ENCODE peak calls at places on chromosomes 5 and 9, in four cellular contexts. R, D, O and H are unnamed samples.

GRCh38 chr5:115557667-115558387 is 13.3 kb upstream of the FEM1C start:
- DNase-seq in R (no peak), D (no peak), O (no peak), H (no peak)

GRCh38 chr5:1007681-1008450 is 736 bp upstream of the NKD2 start:
- DNase-seq in R (peak), D (no peak), O (no peak), H (no peak)

GRCh38 chr9:98173181-98173580 is 19.3 kb downstream of the CORO2A start:
- DNase-seq in R (no peak), D (no peak), O (no peak), H (no peak)

GRCh38 chr9:83544002-83544698 is 5.9 kb upstream of the FRMD3 start:
- DNase-seq in R (peak), D (peak), O (peak), H (peak)

GRCh38 chr9:76905661-76905983 is 292 bp downstream of the PRUNE2 start:
- DNase-seq in R (no peak), D (no peak), O (no peak), H (no peak)

GRCh38 chr9:98594551-98595160 is 114.1 kb downstream of the GABBR2 start:
- DNase-seq in R (no peak), D (no peak), O (no peak), H (no peak)

GRCh38 chr9:89999534-90000370 is 394.9 kb downstream of the GADD45G start:
- DNase-seq in R (no peak), D (peak), O (peak), H (peak)

GRCh38 chr5:1008451-1009358 is at the start of gene NKD2:
- DNase-seq in R (peak), D (peak), O (no peak), H (no peak)

GRCh38 chr9:113636693-113637092 is 173.2 kb downstream of the RGS3 start:
- DNase-seq in R (no peak), D (no peak), O (no peak), H (no peak)

GRCh38 chr5:73066466-73066865 is 53.9 kb upstream of the TMEM171 start:
- DNase-seq in R (no peak), D (no peak), O (peak), H (no peak)

GRCh38 chr9:130977811-130978221 is 31.2 kb upstream of the LAMC3 start:
- DNase-seq in R (no peak), D (no peak), O (no peak), H (no peak)

GRCh38 chr5:168073991-168074800 is 217.2 kb upstream of the WWC1 start:
- DNase-seq in R (no peak), D (no peak), O (no peak), H (no peak)